ENCODE peak calls at places on chromosomes 3 and 15, in nine cellular contexts. T is AG10803; N is frontal cortex; U is sciatic nerve; D is aorta; W is glutamatergic neuron; E is retinal pigment epithelial cell; K is activated CD4-positive, CD25-positive, alpha-beta regulatory T cell; M is EL. B is an unnamed sample.
A peak's percentile ranks its signal among the peaks of the same experiment; 100 is the strongest.

GRCh38 chr3:185283374-185283935 is 29.6 kb upstream of the EHHADH start:
- DNase-seq in T (no peak), N (no peak), U (no peak), D (no peak), W (no peak), E (no peak), K (no peak), M (peak; percentile 8), B (peak; percentile 20)

GRCh38 chr3:56761023-56761422 is 40.7 kb downstream of the ARHGEF3 start:
- DNase-seq in T (no peak), N (no peak), U (no peak), D (no peak), W (no peak), E (no peak), K (no peak), M (no peak), B (no peak)

GRCh38 chr3:176479291-176479690 is 718.0 kb downstream of the TBL1XR1 start:
- DNase-seq in T (no peak), N (no peak), U (no peak), D (no peak), W (no peak), E (no peak), K (no peak), M (peak; percentile 15), B (peak; percentile 32)

GRCh38 chr15:40055576-40056293 is 16.8 kb upstream of the SRP14 start:
- DNase-seq in T (no peak), N (no peak), U (no peak), D (no peak), W (no peak), E (no peak), K (no peak), M (no peak), B (no peak)

GRCh38 chr3:131543714-131544113 is 40.9 kb upstream of the MRPL3 start:
- DNase-seq in T (peak; percentile 88), N (no peak), U (peak; percentile 65), D (peak; percentile 67), W (no peak), E (peak; percentile 47), K (no peak), M (peak; percentile 81), B (peak; percentile 58)

GRCh38 chr15:66864871-66865281 is 162.8 kb downstream of the SMAD6 start:
- DNase-seq in T (no peak), N (no peak), U (no peak), D (no peak), W (no peak), E (no peak), K (no peak), M (no peak), B (no peak)

GRCh38 chr15:29143909-29144308 is 125.7 kb downstream of the NSMCE3 start:
- DNase-seq in T (peak; percentile 76), N (no peak), U (no peak), D (no peak), W (no peak), E (no peak), K (no peak), M (peak; percentile 80), B (peak; percentile 51)

GRCh38 chr3:62277986-62278385 is 95.4 kb downstream of the FEZF2 start:
- DNase-seq in T (no peak), N (no peak), U (no peak), D (no peak), W (no peak), E (no peak), K (no peak), M (no peak), B (no peak)

GRCh38 chr15:64288577-64288976 is 67.4 kb downstream of the CSNK1G1 start:
- DNase-seq in T (peak; percentile 25), N (no peak), U (no peak), D (no peak), W (no peak), E (no peak), K (no peak), M (peak; percentile 50), B (peak; percentile 78)

GRCh38 chr15:45641374-45641778 is 6.5 kb downstream of the SQOR start:
- DNase-seq in T (peak; percentile 98), N (no peak), U (no peak), D (no peak), W (no peak), E (no peak), K (no peak), M (peak; percentile 79), B (peak; percentile 97)

GRCh38 chr15:47742742-47743141 is 25.4 kb downstream of the SEMA6D start:
- DNase-seq in T (no peak), N (no peak), U (no peak), D (no peak), W (no peak), E (no peak), K (no peak), M (no peak), B (no peak)

GRCh38 chr15:58038426-58039106 is 26.9 kb downstream of the ALDH1A2 start:
- DNase-seq in T (no peak), N (no peak), U (no peak), D (no peak), W (no peak), E (peak; percentile 95), K (no peak), M (peak; percentile 45), B (peak; percentile 80)

GRCh38 chr3:73563896-73564582 is 60.7 kb downstream of the PDZRN3 start:
- DNase-seq in T (peak; percentile 65), N (no peak), U (no peak), D (no peak), W (no peak), E (no peak), K (no peak), M (peak; percentile 71), B (no peak)

GRCh38 chr3:37862712-37863551 is 1.3 kb downstream of the CTDSPL start:
- DNase-seq in T (peak; percentile 65), N (no peak), U (no peak), D (no peak), W (no peak), E (no peak), K (no peak), M (peak; percentile 47), B (peak; percentile 74)

GRCh38 chr3:197501879-197502620 is 53.7 kb downstream of the BDH1 start:
- DNase-seq in T (peak; percentile 68), N (peak; percentile 62), U (no peak), D (peak; percentile 76), W (peak; percentile 61), E (no peak), K (no peak), M (peak; percentile 68), B (peak; percentile 85)

GRCh38 chr3:122893754-122894668 is 99.1 kb downstream of the SLC49A4 start:
- DNase-seq in T (peak; percentile 33), N (no peak), U (no peak), D (no peak), W (no peak), E (no peak), K (no peak), M (peak; percentile 57), B (no peak)

GRCh38 chr3:103684956-103685355 is 1250.1 kb downstream of the ZPLD1 start:
- DNase-seq in T (no peak), N (no peak), U (no peak), D (no peak), W (no peak), E (no peak), K (no peak), M (no peak), B (no peak)

GRCh38 chr3:41362638-41363559 is 163.6 kb downstream of the CTNNB1 start:
- DNase-seq in T (no peak), N (no peak), U (no peak), D (no peak), W (peak; percentile 93), E (no peak), K (no peak), M (no peak), B (no peak)

GRCh38 chr15:32936283-32936918 is 218.6 kb downstream of the GREM1 start:
- DNase-seq in T (peak; percentile 69), N (no peak), U (no peak), D (no peak), W (no peak), E (peak; percentile 14), K (no peak), M (peak; percentile 58), B (peak; percentile 66)

GRCh38 chr3:184380210-184380626 is 364 bp downstream of the CHRD start:
- DNase-seq in T (peak; percentile 31), N (peak; percentile 88), U (peak; percentile 88), D (peak; percentile 84), W (peak; percentile 84), E (no peak), K (no peak), M (peak; percentile 39), B (peak; percentile 25)

GRCh38 chr3:79598594-79598993 is 169.2 kb downstream of the ROBO1 start:
- DNase-seq in T (no peak), N (no peak), U (no peak), D (no peak), W (no peak), E (peak; percentile 56), K (no peak), M (no peak), B (peak; percentile 67)

GRCh38 chr3:114178770-114179368 is at the start of gene DRD3:
- DNase-seq in T (peak; percentile 31), N (no peak), U (no peak), D (no peak), W (no peak), E (no peak), K (no peak), M (peak; percentile 28), B (peak; percentile 31)

GRCh38 chr15:80536231-80536630 is 132.0 kb downstream of the ARNT2 start:
- DNase-seq in T (no peak), N (no peak), U (no peak), D (no peak), W (no peak), E (no peak), K (no peak), M (no peak), B (no peak)

GRCh38 chr3:188383763-188384162 is 229.8 kb downstream of the LPP start:
- DNase-seq in T (no peak), N (no peak), U (no peak), D (no peak), W (no peak), E (no peak), K (no peak), M (no peak), B (no peak)

GRCh38 chr15:68578960-68579935 is at the start of gene CORO2B:
- DNase-seq in T (peak; percentile 32), N (peak; percentile 68), U (peak; percentile 71), D (no peak), W (peak; percentile 75), E (no peak), K (no peak), M (peak; percentile 74), B (peak; percentile 18)

GRCh38 chr3:60064210-60065178 is 1014.7 kb upstream of the CFAP20DC start:
- DNase-seq in T (peak; percentile 51), N (no peak), U (no peak), D (no peak), W (no peak), E (peak; percentile 48), K (no peak), M (no peak), B (peak; percentile 57)

GRCh38 chr15:77027697-77028450 is 32.9 kb downstream of the PSTPIP1 start:
- DNase-seq in T (no peak), N (no peak), U (peak; percentile 61), D (peak; percentile 44), W (peak; percentile 56), E (no peak), K (no peak), M (peak; percentile 23), B (no peak)

GRCh38 chr15:39172380-39173281 is 408.2 kb upstream of the THBS1 start:
- DNase-seq in T (peak; percentile 76), N (no peak), U (peak; percentile 61), D (no peak), W (no peak), E (peak; percentile 17), K (no peak), M (peak; percentile 82), B (peak; percentile 59)

GRCh38 chr3:89108154-89108553 is 733 bp downstream of the EPHA3 start:
- DNase-seq in T (no peak), N (no peak), U (no peak), D (no peak), W (no peak), E (no peak), K (no peak), M (no peak), B (no peak)

GRCh38 chr15:98580577-98580976 is 67.8 kb upstream of the IGF1R start:
- DNase-seq in T (peak; percentile 38), N (no peak), U (no peak), D (no peak), W (peak; percentile 45), E (no peak), K (no peak), M (peak; percentile 4), B (peak; percentile 16)

GRCh38 chr15:64017591-64018163 is 28.6 kb downstream of the DAPK2 start:
- DNase-seq in T (peak; percentile 92), N (no peak), U (no peak), D (no peak), W (no peak), E (no peak), K (no peak), M (no peak), B (no peak)

B was measured in iris pigment epithelial cell.